ENCODE peak calls at places on chromosomes 5 and 9, in seven cellular contexts. V is stimulated activated CD8-positive, alpha-beta memory T cell treated with anti-CD3 and anti-CD28 coated beads, Interleukin-4, amount 100 ng/mL, for 24 hours; Y is M059J; I is psoas muscle; E is NCI-H2081; L is fibroblast of the aortic adventitia; Q is T-cell. B is an unnamed sample.

GRCh38 chr9:124551472-124552339 is 44.5 kb upstream of the NR5A1 start:
- DNase-seq in V (peak; percentile 7), Y (peak; percentile 80), I (no peak), E (peak; percentile 55), L (peak; percentile 56), Q (no peak), B (no peak)

GRCh38 chr5:39213437-39214207 is 5.7 kb downstream of the FYB1 start:
- DNase-seq in V (no peak), Y (no peak), I (no peak), E (no peak), L (no peak), Q (no peak), B (no peak)

GRCh38 chr5:2017540-2018389 is 135.0 kb upstream of the IRX4 start:
- DNase-seq in V (no peak), Y (peak; percentile 4), I (no peak), E (no peak), L (peak; percentile 23), Q (no peak), B (no peak)

GRCh38 chr5:72441861-72442540 is 65.2 kb downstream of the ZNF366 start:
- DNase-seq in V (no peak), Y (peak; percentile 97), I (no peak), E (no peak), L (peak; percentile 90), Q (no peak), B (no peak)

GRCh38 chr5:154300207-154300606 is 109.7 kb downstream of the GALNT10 start:
- DNase-seq in V (no peak), Y (no peak), I (no peak), E (no peak), L (no peak), Q (no peak), B (no peak)

GRCh38 chr9:122370303-122370702 is 521 bp upstream of the PTGS1 start:
- DNase-seq in V (no peak), Y (no peak), I (no peak), E (no peak), L (no peak), Q (no peak), B (no peak)

GRCh38 chr5:127313847-127314473 is 23.4 kb downstream of the MEGF10 start:
- DNase-seq in V (peak; percentile 48), Y (peak; percentile 54), I (peak; percentile 51), E (peak; percentile 27), L (peak; percentile 72), Q (peak; percentile 53), B (no peak)

GRCh38 chr5:95375591-95375990 is 15.6 kb upstream of the FAM81B start:
- DNase-seq in V (no peak), Y (no peak), I (no peak), E (no peak), L (no peak), Q (no peak), B (no peak)

B was measured in DMS 273 treated with DMSO at 0.1 percent for 48 hours.